ENCODE peak calls at places on chromosome 1, in seven cellular contexts. L, T, B, S, C, Z and I are unnamed samples. For H3K27me3, the result is how much of the 10 kb centered on the place peaks cover.

GRCh38 chr1:35600593-35600992 is 27.5 kb downstream of the TFAP2E start:
- DNase-seq in C (no peak), Z (no peak), S (no peak), T (no peak), L (no peak), B (no peak), I (no peak)

GRCh38 chr1:177783052-177783451 is 186.8 kb downstream of the SEC16B start:
- DNase-seq in Z (no peak), B (no peak), C (no peak), L (no peak), T (no peak), S (no peak), I (no peak)

GRCh38 chr1:234212764-234213406 is 160.4 kb upstream of the COA6 start:
- DNase-seq in L (peak), Z (no peak), B (no peak), C (peak), T (no peak), S (no peak), I (peak)

GRCh38 chr1:235582130-235582529 is 67.5 kb downstream of the GNG4 start:
- DNase-seq in T (no peak), B (no peak), Z (no peak), S (no peak), L (no peak), C (no peak), I (no peak)

GRCh38 chr1:213647864-213648650 is 339.7 kb upstream of the PROX1 start:
- DNase-seq in C (no peak), B (no peak), Z (no peak), S (no peak), L (no peak), T (no peak), I (no peak)

GRCh38 chr1:88685239-88685604 is 1.1 kb downstream of the PKN2 start:
- DNase-seq in Z (no peak), L (no peak), B (no peak), C (no peak), T (no peak), S (no peak), I (peak)

GRCh38 chr1:151513626-151514101 is 2.5 kb downstream of the CGN start:
- DNase-seq in B (no peak), L (no peak), Z (no peak), C (peak), T (no peak), S (no peak), I (peak)

GRCh38 chr1:203440780-203441179 is 34.8 kb upstream of the PRELP start:
- DNase-seq in C (peak), B (peak), L (peak), S (peak), T (peak), Z (peak), I (peak)

GRCh38 chr1:33056426-33056825 is 19.7 kb upstream of the AK2 start:
- DNase-seq in T (no peak), L (no peak), S (no peak), Z (no peak), C (no peak), B (no peak), I (no peak)

GRCh38 chr1:41931578-41931977 is 12.9 kb upstream of the HIVEP3 start:
- DNase-seq in L (no peak), C (no peak), S (no peak), Z (no peak), T (no peak), B (no peak), I (no peak)

GRCh38 chr1:169105434-169106094 is 926 bp upstream of the ATP1B1 start:
- DNase-seq in C (peak), B (no peak), L (no peak), T (no peak), S (peak), Z (peak), I (no peak)

GRCh38 chr1:48661726-48662483 is 114.8 kb downstream of the BEND5 start:
- DNase-seq in B (no peak), Z (no peak), S (no peak), T (no peak), C (no peak), L (no peak), I (no peak)

GRCh38 chr1:108316545-108316944 is 72.7 kb upstream of the NBPF4 start:
- DNase-seq in S (no peak), C (no peak), B (no peak), L (peak), T (no peak), Z (no peak), I (peak)
- TF ChIP-seq CTCF in S (no peak), C (peak), B (peak), L (peak), T (peak), Z (no peak), I (peak)

GRCh38 chr1:7400566-7400965 is 370.5 kb upstream of the VAMP3 start:
- DNase-seq in T (no peak), L (no peak), C (no peak), S (no peak), B (no peak), Z (no peak), I (no peak)

GRCh38 chr1:7404046-7404742 is 366.9 kb upstream of the VAMP3 start:
- DNase-seq in S (peak), L (no peak), B (no peak), Z (no peak), C (no peak), T (no peak), I (no peak)

GRCh38 chr1:7402548-7402850 is 368.6 kb upstream of the VAMP3 start:
- DNase-seq in L (no peak), C (no peak), B (no peak), S (no peak), Z (no peak), T (no peak), I (no peak)

GRCh38 chr1:7403265-7404045 is 367.6 kb upstream of the VAMP3 start:
- DNase-seq in Z (no peak), S (peak), T (no peak), L (no peak), C (no peak), B (no peak), I (no peak)

GRCh38 chr1:7401814-7402547 is 369.1 kb upstream of the VAMP3 start:
- DNase-seq in S (no peak), L (peak), B (peak), T (peak), C (peak), Z (no peak), I (peak)
- H3K27me3 ChIP-seq in S (under half), L (under half), B (under half), T (under half), C (under half), Z (under half), I (under half)

GRCh38 chr1:80113168-80114038 is 1106.9 kb upstream of the ADGRL4 start:
- DNase-seq in L (no peak), Z (no peak), B (no peak), C (no peak), T (no peak), S (no peak), I (no peak)
- TF ChIP-seq CTCF in L (no peak), Z (no peak), B (no peak), C (no peak), T (no peak), S (no peak), I (no peak)

DNA sequence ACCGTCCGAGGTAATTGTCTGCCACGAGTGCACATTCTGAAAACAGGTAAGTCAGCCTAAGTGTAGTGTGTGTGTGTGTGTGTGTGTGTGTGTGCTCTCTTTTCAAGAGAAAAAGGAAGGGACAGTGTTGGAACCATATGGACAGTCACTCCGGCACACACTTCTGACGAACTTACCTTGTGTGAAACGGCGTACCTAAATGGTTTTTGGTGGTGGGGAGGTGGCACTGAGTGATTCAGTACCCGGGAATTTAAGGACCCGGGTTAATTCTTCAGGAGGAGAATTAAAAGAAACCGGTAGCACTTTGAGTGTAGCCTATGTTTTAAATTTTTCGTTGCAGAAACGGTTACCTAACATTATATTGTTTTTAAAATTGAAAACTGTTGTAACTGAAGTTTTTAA is 292 bp downstream of the ODR4 start:
- DNase-seq in C (no peak), S (no peak), T (no peak), B (no peak), L (no peak), Z (no peak), I (no peak)
- H3K27me3 ChIP-seq in C (under half), S (under half), T (under half), B (under half), L (under half), Z (under half), I (under half)